ENCODE peak calls at places on chromosomes 7 and 10, in four cellular contexts. K is spleen, C is upper lobe of right lung, I is adipocyte. Y is an unnamed sample.

GRCh38 chr10:24349379-24350110 is 140.6 kb downstream of the KIAA1217 start:
- DNase-seq in C (no peak), K (no peak), I (peak), Y (peak)

GRCh38 chr10:123149568-123150228 is 1.8 kb downstream of the HMX2 start:
- DNase-seq in K (peak), C (peak), I (peak), Y (peak)

GRCh38 chr7:91267558-91267955 is 3.3 kb downstream of the FZD1 start:
- DNase-seq in K (no peak), C (no peak), I (peak), Y (no peak)

GRCh38 chr7:107201795-107202450 is 33.1 kb downstream of the HBP1 start:
- DNase-seq in I (no peak), C (no peak), K (no peak), Y (peak)

GRCh38 chr10:123132576-123133477 is 2.9 kb upstream of the HMX3 start:
- DNase-seq in K (peak), I (peak), C (peak), Y (peak)

GRCh38 chr7:82566752-82567151 is 123.2 kb upstream of the CACNA2D1 start:
- DNase-seq in C (peak), K (no peak), I (peak), Y (no peak)

GRCh38 chr7:96026606-96027005 is 254.3 kb downstream of the DYNC1I1 start:
- DNase-seq in I (no peak), K (no peak), C (no peak), Y (no peak)

GRCh38 chr7:23247101-23247601 is 576 bp downstream of the GPNMB start:
- DNase-seq in C (no peak), K (no peak), I (no peak), Y (no peak)

GRCh38 chr10:87093461-87094372 is 926 bp downstream of the GLUD1 start:
- DNase-seq in C (peak), I (peak), K (peak), Y (peak)

GRCh38 chr10:29598861-29599311 is 35.9 kb downstream of the SVIL start:
- DNase-seq in K (no peak), C (no peak), I (peak), Y (peak)

GRCh38 chr10:103776878-103777591 is 78.3 kb downstream of the SH3PXD2A start:
- DNase-seq in C (no peak), I (no peak), K (no peak), Y (no peak)

GRCh38 chr7:136055266-136055665 is 78.1 kb upstream of the MTPN start:
- DNase-seq in C (no peak), K (no peak), I (no peak), Y (no peak)

GRCh38 chr7:127629268-127629854 is 11.4 kb upstream of the PAX4 start:
- DNase-seq in I (no peak), C (no peak), K (no peak), Y (no peak)

GRCh38 chr7:101772508-101773306 is 44.7 kb upstream of the CUX1 start:
- DNase-seq in K (no peak), I (no peak), C (no peak), Y (no peak)

GRCh38 chr7:116438274-116438673 is 61.3 kb upstream of the CAV2 start:
- DNase-seq in I (no peak), C (no peak), K (no peak), Y (no peak)

GRCh38 chr7:22443370-22444180 is 56.4 kb downstream of the STEAP1B start:
- DNase-seq in I (no peak), C (no peak), K (no peak), Y (no peak)

GRCh38 chr7:141593134-141593533 is 41.9 kb downstream of the AGK start:
- DNase-seq in K (no peak), C (no peak), I (peak), Y (peak)

GRCh38 chr10:67804395-67804678 is 33.7 kb downstream of the DNAJC12 start:
- DNase-seq in I (no peak), C (no peak), K (no peak), Y (no peak)

GRCh38 chr10:131980321-131980720 is 1.4 kb downstream of the BNIP3 start:
- DNase-seq in C (no peak), I (no peak), K (peak), Y (no peak)
- H3K4me3 ChIP-seq in C (peak), I (peak), K (peak), Y (peak)

DNA sequence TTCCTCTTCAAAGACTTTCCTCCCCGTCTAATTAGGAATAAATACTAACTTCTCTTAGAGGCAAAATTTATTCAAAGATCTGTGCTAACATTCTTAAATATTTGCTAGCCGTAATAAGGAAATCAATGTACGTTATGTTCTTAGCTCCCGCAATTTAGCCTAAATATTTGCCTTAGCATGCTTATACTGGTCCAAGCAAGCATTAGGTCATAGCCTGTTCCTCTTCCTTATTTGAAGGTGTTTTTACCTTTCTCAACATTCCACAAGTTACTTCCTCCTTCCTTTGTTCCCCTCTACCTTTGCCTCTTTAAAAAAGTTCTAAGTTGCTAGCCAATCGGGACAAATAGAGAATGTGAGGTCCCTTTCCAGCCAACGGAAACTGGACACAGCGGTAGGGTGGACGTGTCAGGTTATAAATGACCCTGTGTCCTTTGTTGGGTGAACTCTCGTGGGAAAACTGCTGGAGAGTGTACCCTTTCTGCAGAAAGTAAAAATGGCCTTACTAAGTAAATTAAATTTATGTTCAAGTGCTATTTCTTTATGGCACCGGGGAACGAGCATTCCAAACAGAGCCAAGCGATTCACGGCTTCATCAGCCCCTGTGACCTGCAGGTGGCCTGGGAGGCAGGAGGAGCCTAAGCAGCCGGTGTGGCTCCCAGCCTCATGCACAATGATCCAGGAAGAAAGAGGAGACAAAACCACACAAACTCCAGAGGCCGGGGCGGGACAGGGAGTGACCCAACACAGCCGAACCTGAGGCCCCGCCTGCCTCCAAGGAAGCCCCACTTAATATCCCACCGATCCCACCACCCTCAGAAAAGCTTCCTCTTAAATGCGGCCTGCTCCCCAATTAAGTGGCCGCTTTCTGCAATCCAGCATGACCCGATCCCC is 67.0 kb downstream of the ZRANB1 start:
- DNase-seq in C (peak), I (no peak), K (peak), Y (no peak)
- H3K4me3 ChIP-seq in C (no peak), I (no peak), K (no peak), Y (no peak)

DNA sequence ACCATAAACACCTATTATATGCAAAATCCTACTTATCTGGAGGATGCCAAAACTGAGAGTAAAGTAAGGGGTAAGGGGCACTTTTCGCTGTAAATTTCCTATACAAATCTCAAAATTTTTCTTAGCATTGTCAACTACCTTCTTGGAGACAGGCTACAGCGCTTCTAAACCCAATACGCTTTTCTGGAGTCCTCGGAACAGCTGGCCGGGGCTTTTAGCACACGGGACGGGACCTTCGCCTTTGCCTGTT is 10.4 kb downstream of the TWIST1 start:
- DNase-seq in C (no peak), I (no peak), K (no peak), Y (no peak)
- H3K4me3 ChIP-seq in C (peak), I (peak), K (peak), Y (peak)

DNA sequence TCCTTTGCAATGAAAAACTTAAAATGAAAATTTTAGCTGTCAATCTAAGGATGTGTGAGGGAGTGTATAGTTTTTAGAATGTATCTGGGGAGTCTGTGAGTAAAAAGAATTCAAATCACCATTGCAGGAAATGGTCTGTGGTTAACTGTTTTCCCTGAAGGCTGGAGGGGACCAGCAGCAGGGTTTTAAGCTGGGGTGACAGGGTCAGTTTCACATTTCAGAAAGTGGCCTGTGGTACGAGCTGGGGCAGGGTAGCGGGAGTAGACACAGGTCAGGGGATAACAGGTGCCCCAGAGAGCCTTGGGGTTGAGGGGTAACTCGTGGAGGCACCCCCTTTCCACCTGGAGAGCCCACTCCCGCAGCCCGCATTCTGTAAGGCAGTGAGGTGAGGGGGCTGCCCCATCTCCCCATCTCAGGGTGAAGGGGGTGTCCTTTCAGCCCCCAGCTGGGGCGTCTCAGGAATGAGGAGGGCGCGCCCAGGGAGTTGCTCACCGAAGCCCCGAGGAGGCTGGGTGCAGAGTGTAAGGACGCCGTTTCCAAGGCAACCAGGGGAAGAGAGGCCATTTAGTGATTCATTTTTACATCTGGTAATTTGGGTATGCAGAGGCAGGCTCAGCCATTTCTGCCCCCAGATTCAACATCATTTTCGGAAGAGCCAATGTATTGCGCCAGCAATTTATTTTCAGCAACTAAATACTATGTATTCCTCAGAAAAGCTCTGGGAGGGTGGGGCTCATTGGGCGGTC is 168.9 kb downstream of the SLIT1 start:
- DNase-seq in I (no peak), K (no peak), C (no peak), Y (no peak)
- H3K4me3 ChIP-seq in I (no peak), K (no peak), C (no peak), Y (no peak)

GRCh38 chr7:16688249-16688648 is 42.3 kb downstream of the BZW2 start:
- DNase-seq in K (no peak), I (no peak), C (no peak), Y (no peak)

GRCh38 chr7:16684935-16685334 is 39.0 kb downstream of the BZW2 start:
- DNase-seq in C (no peak), I (no peak), K (no peak), Y (no peak)
- H3K4me3 ChIP-seq in C (no peak), I (no peak), K (no peak), Y (no peak)

DNA sequence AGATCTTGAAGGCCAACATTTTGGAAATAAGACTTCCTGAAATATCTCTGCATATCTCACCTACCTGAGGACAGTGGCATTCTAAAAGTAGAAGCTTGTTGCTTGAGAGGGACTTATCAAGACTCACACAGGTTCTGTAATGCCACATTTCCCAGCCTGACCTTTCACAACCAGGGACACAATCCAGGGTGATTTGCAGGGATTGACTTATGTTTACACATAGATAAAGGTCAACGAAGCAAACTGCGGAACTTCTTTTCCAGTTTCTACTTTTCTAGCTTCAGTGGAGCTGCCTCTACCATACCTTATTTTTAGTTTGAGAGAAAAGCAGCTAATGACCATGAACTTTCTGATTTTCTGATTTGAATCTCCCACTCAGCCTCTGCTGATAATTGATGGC is 148.7 kb downstream of the SLC16A9 start:
- DNase-seq in C (no peak), K (no peak), I (no peak), Y (no peak)
- H3K4me3 ChIP-seq in C (no peak), K (no peak), I (no peak), Y (no peak)

DNA sequence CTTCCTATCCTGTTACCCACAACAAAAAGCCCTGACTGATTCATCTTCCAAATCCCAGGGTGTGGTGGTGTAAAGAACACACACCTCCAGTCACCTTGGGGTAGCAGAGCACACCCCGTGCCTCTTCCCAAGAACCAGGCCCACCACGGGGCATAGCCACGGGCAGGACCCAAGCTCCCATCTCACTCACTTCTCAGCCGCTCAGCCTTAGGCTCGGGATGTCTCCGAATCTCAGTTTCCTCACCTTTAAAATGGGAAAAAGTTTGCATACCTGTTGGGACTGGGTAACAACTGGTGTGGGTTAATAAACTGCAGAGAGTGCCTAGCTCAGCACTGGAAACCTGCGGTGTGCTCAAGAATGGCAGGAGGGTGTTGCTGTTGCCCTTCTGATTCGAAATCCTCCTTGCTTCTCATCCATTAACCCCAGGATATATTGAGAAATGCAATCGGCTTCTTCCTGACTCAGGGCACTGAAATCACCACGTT is 138.9 kb downstream of the FGFR2 start:
- DNase-seq in K (no peak), I (no peak), C (no peak), Y (no peak)
- H3K4me3 ChIP-seq in K (no peak), I (no peak), C (no peak), Y (no peak)